ENCODE peak calls at places on chromosomes 12 and 14, in seven cellular contexts. One of them, this sample, is unnamed.

GRCh38 chr14:80425686-80426085 is 214.4 kb upstream of the DIO2 start:
- DNase-seq in colonic mucosa: no peak
- DNase-seq in head of caudate nucleus: no peak
- DNase-seq in T follicular helper cell: no peak
- DNase-seq in HS-27A: peak; percentile 97
- DNase-seq in A549: peak; percentile 92
- DNase-seq in activated CD4-positive, alpha-beta T cell treated with anti-CD3 and anti-CD28 coated beads, Interleukin-2, amount 50 U/mL, for 24 hours: no peak
- DNase-seq in this sample: peak; percentile 88

GRCh38 chr12:104510145-104510872 is 53.6 kb downstream of the CHST11 start:
- DNase-seq in HS-27A: no peak
- DNase-seq in T follicular helper cell: no peak
- DNase-seq in head of caudate nucleus: no peak
- DNase-seq in colonic mucosa: no peak
- DNase-seq in A549: no peak
- DNase-seq in activated CD4-positive, alpha-beta T cell treated with anti-CD3 and anti-CD28 coated beads, Interleukin-2, amount 50 U/mL, for 24 hours: no peak
- DNase-seq in this sample: no peak

GRCh38 chr12:17148706-17149105 is 542.7 kb upstream of the LMO3 start:
- DNase-seq in A549: peak; percentile 9
- DNase-seq in T follicular helper cell: no peak
- DNase-seq in HS-27A: no peak
- DNase-seq in colonic mucosa: no peak
- DNase-seq in head of caudate nucleus: no peak
- DNase-seq in activated CD4-positive, alpha-beta T cell treated with anti-CD3 and anti-CD28 coated beads, Interleukin-2, amount 50 U/mL, for 24 hours: no peak
- DNase-seq in this sample: no peak

GRCh38 chr12:6554168-6554989 is 1.5 kb downstream of the IFFO1 start:
- DNase-seq in colonic mucosa: peak; percentile 80
- DNase-seq in activated CD4-positive, alpha-beta T cell treated with anti-CD3 and anti-CD28 coated beads, Interleukin-2, amount 50 U/mL, for 24 hours: no peak
- DNase-seq in T follicular helper cell: peak; percentile 57
- DNase-seq in A549: peak; percentile 82
- DNase-seq in head of caudate nucleus: peak; percentile 77
- DNase-seq in HS-27A: peak; percentile 74
- DNase-seq in this sample: no peak

GRCh38 chr12:6768385-6769002 is 2.3 kb downstream of the PTMS start:
- DNase-seq in A549: no peak
- DNase-seq in HS-27A: no peak
- DNase-seq in head of caudate nucleus: no peak
- DNase-seq in colonic mucosa: peak; percentile 38
- DNase-seq in activated CD4-positive, alpha-beta T cell treated with anti-CD3 and anti-CD28 coated beads, Interleukin-2, amount 50 U/mL, for 24 hours: no peak
- DNase-seq in T follicular helper cell: no peak
- DNase-seq in this sample: no peak

GRCh38 chr12:1917172-1918070 is 1.0 kb downstream of the CACNA2D4 start:
- DNase-seq in activated CD4-positive, alpha-beta T cell treated with anti-CD3 and anti-CD28 coated beads, Interleukin-2, amount 50 U/mL, for 24 hours: no peak
- DNase-seq in HS-27A: no peak
- DNase-seq in colonic mucosa: peak; percentile 20
- DNase-seq in A549: no peak
- DNase-seq in head of caudate nucleus: no peak
- DNase-seq in T follicular helper cell: no peak
- DNase-seq in this sample: no peak

GRCh38 chr12:112408621-112409020 is 784 bp downstream of the RPL6 start:
- DNase-seq in T follicular helper cell: peak; percentile 16
- DNase-seq in colonic mucosa: no peak
- DNase-seq in activated CD4-positive, alpha-beta T cell treated with anti-CD3 and anti-CD28 coated beads, Interleukin-2, amount 50 U/mL, for 24 hours: no peak
- DNase-seq in head of caudate nucleus: no peak
- DNase-seq in A549: no peak
- DNase-seq in HS-27A: no peak
- DNase-seq in this sample: no peak

GRCh38 chr12:103697912-103698751 is 111.1 kb downstream of the STAB2 start:
- DNase-seq in colonic mucosa: no peak
- DNase-seq in A549: no peak
- DNase-seq in head of caudate nucleus: no peak
- DNase-seq in T follicular helper cell: no peak
- DNase-seq in HS-27A: no peak
- DNase-seq in activated CD4-positive, alpha-beta T cell treated with anti-CD3 and anti-CD28 coated beads, Interleukin-2, amount 50 U/mL, for 24 hours: no peak
- DNase-seq in this sample: no peak

GRCh38 chr12:52396656-52397055 is 9.5 kb downstream of the KRT82 start:
- DNase-seq in activated CD4-positive, alpha-beta T cell treated with anti-CD3 and anti-CD28 coated beads, Interleukin-2, amount 50 U/mL, for 24 hours: no peak
- DNase-seq in A549: no peak
- DNase-seq in HS-27A: no peak
- DNase-seq in T follicular helper cell: no peak
- DNase-seq in colonic mucosa: no peak
- DNase-seq in head of caudate nucleus: no peak
- DNase-seq in this sample: no peak

GRCh38 chr12:120534703-120535655 is 823 bp downstream of the RNF10 start:
- DNase-seq in T follicular helper cell: peak; percentile 34
- DNase-seq in HS-27A: peak; percentile 63
- DNase-seq in A549: peak; percentile 51
- DNase-seq in colonic mucosa: peak; percentile 46
- DNase-seq in head of caudate nucleus: peak; percentile 31
- DNase-seq in activated CD4-positive, alpha-beta T cell treated with anti-CD3 and anti-CD28 coated beads, Interleukin-2, amount 50 U/mL, for 24 hours: peak; percentile 37
- DNase-seq in this sample: peak; percentile 44

GRCh38 chr14:89425931-89426330 is 8.9 kb upstream of the FOXN3 start:
- DNase-seq in head of caudate nucleus: no peak
- DNase-seq in colonic mucosa: no peak
- DNase-seq in T follicular helper cell: no peak
- DNase-seq in HS-27A: peak; percentile 97
- DNase-seq in A549: no peak
- DNase-seq in activated CD4-positive, alpha-beta T cell treated with anti-CD3 and anti-CD28 coated beads, Interleukin-2, amount 50 U/mL, for 24 hours: no peak
- DNase-seq in this sample: peak; percentile 63

GRCh38 chr12:25320123-25321006 is 69.6 kb upstream of the KRAS start:
- DNase-seq in A549: no peak
- DNase-seq in colonic mucosa: no peak
- DNase-seq in HS-27A: no peak
- DNase-seq in head of caudate nucleus: no peak
- DNase-seq in activated CD4-positive, alpha-beta T cell treated with anti-CD3 and anti-CD28 coated beads, Interleukin-2, amount 50 U/mL, for 24 hours: no peak
- DNase-seq in T follicular helper cell: no peak
- DNase-seq in this sample: no peak

GRCh38 chr14:64684091-64684490 is 20.1 kb upstream of the PLEKHG3 start:
- DNase-seq in head of caudate nucleus: no peak
- DNase-seq in A549: no peak
- DNase-seq in T follicular helper cell: no peak
- DNase-seq in activated CD4-positive, alpha-beta T cell treated with anti-CD3 and anti-CD28 coated beads, Interleukin-2, amount 50 U/mL, for 24 hours: no peak
- DNase-seq in colonic mucosa: no peak
- DNase-seq in HS-27A: no peak
- DNase-seq in this sample: no peak

GRCh38 chr12:130603566-130603965 is 112.5 kb downstream of the RIMBP2 start:
- DNase-seq in activated CD4-positive, alpha-beta T cell treated with anti-CD3 and anti-CD28 coated beads, Interleukin-2, amount 50 U/mL, for 24 hours: no peak
- DNase-seq in T follicular helper cell: no peak
- DNase-seq in A549: no peak
- DNase-seq in colonic mucosa: no peak
- DNase-seq in HS-27A: no peak
- DNase-seq in head of caudate nucleus: no peak
- DNase-seq in this sample: no peak

GRCh38 chr14:59332727-59333126 is 132.5 kb downstream of the GPR135 start:
- DNase-seq in head of caudate nucleus: no peak
- DNase-seq in A549: peak; percentile 41
- DNase-seq in colonic mucosa: no peak
- DNase-seq in activated CD4-positive, alpha-beta T cell treated with anti-CD3 and anti-CD28 coated beads, Interleukin-2, amount 50 U/mL, for 24 hours: no peak
- DNase-seq in T follicular helper cell: no peak
- DNase-seq in HS-27A: no peak
- DNase-seq in this sample: peak; percentile 50